ENCODE peak calls at places on chromosomes 13 and 19, in ten cellular contexts. J is ovary; K is IMR-90; A is left ventricle myocardium inferior; X is small intestine; S is thoracic aorta; E is upper lobe of right lung; I is PC-9; H is CD8-positive, alpha-beta memory T cell; V is osteoblast. Q is an unnamed sample.
A peak's percentile ranks its signal among the peaks of the same experiment; 100 is the strongest.

GRCh38 chr19:41218615-41219507 is at the start of gene AXL:
- DNase-seq in J (peak; percentile 86), K (peak; percentile 86), A (peak; percentile 81), X (no peak), S (peak; percentile 75), E (peak; percentile 84), I (peak; percentile 87), H (no peak), V (peak; percentile 94), Q (peak; percentile 83)

GRCh38 chr13:94660695-94661324 is 51.5 kb downstream of the SOX21 start:
- DNase-seq in J (no peak), K (peak; percentile 41), A (no peak), X (peak; percentile 28), S (no peak), E (no peak), I (no peak), H (no peak), V (no peak), Q (no peak)

GRCh38 chr13:100541882-100542545 is 46.6 kb downstream of the GGACT start:
- DNase-seq in J (no peak), K (no peak), A (no peak), X (no peak), S (no peak), E (no peak), I (no peak), H (no peak), V (no peak), Q (no peak)

GRCh38 chr19:38839816-38840582 is 8.4 kb upstream of the ECH1 start:
- DNase-seq in J (no peak), K (peak; percentile 40), A (no peak), X (no peak), S (no peak), E (no peak), I (no peak), H (no peak), V (peak; percentile 62), Q (no peak)

GRCh38 chr13:53264751-53265150 is 236.1 kb downstream of the OLFM4 start:
- DNase-seq in J (no peak), K (no peak), A (no peak), X (no peak), S (no peak), E (no peak), I (no peak), H (no peak), V (no peak), Q (no peak)

GRCh38 chr19:13163609-13164364 is 13.6 kb downstream of the IER2 start:
- DNase-seq in J (peak; percentile 83), K (peak; percentile 83), A (peak; percentile 67), X (peak; percentile 62), S (no peak), E (peak; percentile 86), I (peak; percentile 84), H (no peak), V (peak; percentile 93), Q (peak; percentile 87)

GRCh38 chr19:1131718-1132552 is 28.1 kb downstream of the GPX4 start:
- DNase-seq in J (peak; percentile 84), K (peak; percentile 88), A (peak; percentile 86), X (peak; percentile 91), S (peak; percentile 91), E (peak; percentile 94), I (peak; percentile 79), H (peak; percentile 84), V (peak; percentile 100), Q (peak; percentile 58)

GRCh38 chr13:21986602-21987001 is 315.7 kb downstream of the FGF9 start:
- DNase-seq in J (peak; percentile 41), K (peak; percentile 23), A (peak; percentile 75), X (no peak), S (no peak), E (no peak), I (no peak), H (no peak), V (no peak), Q (no peak)

GRCh38 chr13:28409648-28410047 is 85.3 kb downstream of the FLT1 start:
- DNase-seq in J (no peak), K (no peak), A (no peak), X (no peak), S (no peak), E (no peak), I (no peak), H (no peak), V (no peak), Q (no peak)

GRCh38 chr19:12804051-12804450 is 2.2 kb downstream of the THSD8 start:
- DNase-seq in J (peak; percentile 45), K (no peak), A (no peak), X (no peak), S (no peak), E (no peak), I (no peak), H (no peak), V (no peak), Q (no peak)

GRCh38 chr19:10193666-10194499 is 870 bp downstream of the DNMT1 start:
- DNase-seq in J (no peak), K (peak; percentile 76), A (no peak), X (no peak), S (no peak), E (no peak), I (no peak), H (no peak), V (peak; percentile 73), Q (no peak)

GRCh38 chr13:27339299-27339698 is 68.7 kb downstream of the RASL11A start:
- DNase-seq in J (no peak), K (peak; percentile 42), A (no peak), X (peak; percentile 71), S (no peak), E (no peak), I (no peak), H (no peak), V (no peak), Q (no peak)

GRCh38 chr19:13032837-13033236 is 37.6 kb downstream of the NFIX start:
- DNase-seq in J (no peak), K (no peak), A (no peak), X (no peak), S (no peak), E (no peak), I (no peak), H (no peak), V (no peak), Q (no peak)

GRCh38 chr19:4059931-4060620 is 6.6 kb downstream of the ZBTB7A start:
- DNase-seq in J (peak; percentile 78), K (no peak), A (peak; percentile 73), X (peak; percentile 90), S (no peak), E (peak; percentile 84), I (peak; percentile 68), H (peak; percentile 79), V (peak; percentile 96), Q (no peak)

DNA sequence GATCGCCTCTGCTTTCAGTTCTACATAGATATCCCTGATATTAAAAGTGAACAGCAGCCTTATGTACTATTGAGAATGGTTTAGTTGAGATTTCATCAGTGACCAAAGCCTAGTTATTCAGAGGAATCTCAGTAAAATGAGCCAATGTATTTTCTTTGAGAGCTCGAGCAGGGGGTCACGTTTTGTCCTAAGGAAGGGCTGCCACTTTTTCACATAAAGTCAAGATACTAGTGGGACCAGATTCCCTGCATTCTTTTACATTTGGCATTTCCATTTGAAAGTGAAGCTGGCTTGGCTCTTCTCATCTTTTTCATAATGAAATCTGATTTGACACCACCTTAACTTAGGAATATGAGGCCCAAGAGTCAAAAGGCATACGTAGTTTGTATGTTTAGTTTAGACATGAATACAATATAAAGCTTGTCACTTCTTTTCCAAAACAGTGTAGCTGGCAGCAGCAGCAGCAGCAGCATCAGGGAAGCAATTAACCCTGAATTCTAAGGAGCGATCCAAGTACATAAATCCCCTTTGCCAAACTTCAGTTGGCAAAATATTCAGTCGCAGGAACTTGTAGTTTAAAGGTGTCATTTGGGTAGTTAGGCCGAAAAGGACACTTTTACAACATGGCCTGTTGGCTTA is 1752.2 kb upstream of the PCDH20 start:
- DNase-seq in J (no peak), K (no peak), A (no peak), X (no peak), S (no peak), E (no peak), I (no peak), H (no peak), V (no peak), Q (no peak)
- H3K4me3 ChIP-seq in J (no peak overlapping the region), K (no peak overlapping the region), A (no peak overlapping the region), X (no peak overlapping the region), S (no peak overlapping the region), E (no peak overlapping the region), I (no peak overlapping the region), H (no peak overlapping the region), V (peak overlapping the region; percentile 14), Q (no peak overlapping the region)

DNA sequence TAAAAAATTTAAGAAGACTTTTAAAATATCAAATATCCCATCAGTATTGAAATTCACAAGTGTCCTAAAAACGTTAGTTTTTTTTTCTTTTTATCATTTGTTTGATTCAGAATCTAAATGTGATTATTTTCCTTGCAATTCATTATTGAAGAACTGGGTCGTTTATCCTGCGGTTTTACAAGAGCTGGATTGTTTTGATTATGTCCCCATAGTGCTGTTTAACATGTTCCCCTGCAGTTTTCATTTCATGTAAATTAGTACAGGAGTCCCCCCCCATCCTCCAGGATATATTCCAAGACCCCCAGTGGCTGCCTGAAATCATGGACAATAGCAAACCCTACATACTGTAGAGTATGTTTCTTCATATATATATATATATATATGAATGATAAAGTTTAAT is 105.7 kb downstream of the KCTD15 start:
- DNase-seq in J (no peak), K (no peak), A (no peak), X (no peak), S (no peak), E (no peak), I (no peak), H (no peak), V (no peak), Q (no peak)
- H3K4me1 ChIP-seq in J (peaks cover 1% of the 10 kb centered on the region), K (no peaks in the 10 kb centered on the region), A (peaks cover 38% of the 10 kb centered on the region), X (no peaks in the 10 kb centered on the region), S (no peaks in the 10 kb centered on the region), E (peaks cover 12% of the 10 kb centered on the region), I (no peaks in the 10 kb centered on the region), H (peaks cover 5% of the 10 kb centered on the region), V (no peaks in the 10 kb centered on the region), Q (peaks cover 15% of the 10 kb centered on the region)

GRCh38 chr13:113802090-113802531 is 43.1 kb downstream of the TMEM255B start:
- DNase-seq in J (peak; percentile 89), K (peak; percentile 72), A (peak; percentile 61), X (no peak), S (no peak), E (peak; percentile 72), I (peak; percentile 28), H (no peak), V (peak; percentile 98), Q (no peak)
- H3K27ac ChIP-seq in J (no peak overlapping the region), K (peak overlapping the region; percentile 4), A (no peak overlapping the region), X (no peak overlapping the region), S (no peak overlapping the region), E (no peak overlapping the region), I (no peak overlapping the region), H (no peak overlapping the region), V (no peak overlapping the region), Q (no peak overlapping the region)

DNA sequence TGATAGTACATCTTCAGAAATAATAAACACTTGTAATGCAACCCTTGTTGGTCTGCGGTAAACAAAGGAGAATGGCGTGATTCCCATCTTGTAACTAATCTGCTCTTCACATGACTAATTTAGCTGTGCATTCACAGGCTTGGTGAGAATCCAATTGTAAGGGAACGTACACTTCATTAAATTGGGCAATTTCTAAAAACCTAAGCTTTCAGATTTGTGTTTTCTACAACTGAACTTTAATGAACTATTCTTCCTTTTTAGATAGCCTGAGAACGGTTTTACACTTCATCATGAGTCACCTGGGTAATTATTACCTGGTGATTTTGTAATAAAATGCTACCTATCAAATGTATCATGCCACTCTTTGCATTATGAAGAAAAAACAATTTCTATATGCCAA is 306.9 kb downstream of the KLF5 start:
- DNase-seq in J (no peak), K (no peak), A (no peak), X (peak; percentile 87), S (no peak), E (no peak), I (no peak), H (no peak), V (no peak), Q (no peak)
- H3K4me3 ChIP-seq in J (no peak overlapping the region), K (no peak overlapping the region), A (no peak overlapping the region), X (peak overlapping the region; percentile 8), S (no peak overlapping the region), E (no peak overlapping the region), I (no peak overlapping the region), H (no peak overlapping the region), V (no peak overlapping the region), Q (no peak overlapping the region)